ENCODE peak calls at places on chromosomes 5 and 9, in four cellular contexts. N is H1, W is K562, L is GM12878. R is an unnamed sample.

GRCh38 chr9:91678807-91679206 is 255.2 kb upstream of the NFIL3 start:
- DNase-seq in L (no peak), W (no peak), N (no peak), R (no peak)

GRCh38 chr5:124774002-124774318 is 27.5 kb upstream of the ZNF608 start:
- DNase-seq in N (no peak), L (no peak), W (no peak), R (no peak)

GRCh38 chr5:180343110-180343845 is 9.9 kb downstream of the GFPT2 start:
- DNase-seq in N (peak), W (no peak), L (no peak), R (peak)

GRCh38 chr9:33140406-33141360 is 26.5 kb downstream of the B4GALT1 start:
- DNase-seq in N (no peak), L (no peak), W (no peak), R (no peak)

GRCh38 chr5:141850183-141850768 is 27.9 kb downstream of the PCDH1 start:
- DNase-seq in N (no peak), W (peak), L (no peak), R (peak)

GRCh38 chr5:98168862-98169261 is 604.6 kb upstream of the RGMB start:
- DNase-seq in N (no peak), L (no peak), W (no peak), R (no peak)

GRCh38 chr9:96646081-96646991 is 8.8 kb downstream of the PRXL2C start:
- DNase-seq in W (no peak), L (no peak), N (no peak), R (peak)

GRCh38 chr5:77367733-77368132 is 124.4 kb downstream of the WDR41 start:
- DNase-seq in W (no peak), L (no peak), N (no peak), R (peak)

GRCh38 chr5:178319541-178320041 is 87.0 kb upstream of the PHYKPL start:
- DNase-seq in W (no peak), L (no peak), N (no peak), R (no peak)

GRCh38 chr9:127216210-127216887 is 48.2 kb upstream of the GARNL3 start:
- DNase-seq in W (no peak), N (no peak), L (no peak), R (no peak)

GRCh38 chr9:124267271-124267807 is 9.6 kb downstream of the NEK6 start:
- DNase-seq in L (no peak), N (no peak), W (no peak), R (peak)

GRCh38 chr5:172849636-172850453 is 15.8 kb downstream of the ERGIC1 start:
- DNase-seq in L (peak), W (no peak), N (no peak), R (no peak)

GRCh38 chr5:143019157-143019556 is 249.0 kb downstream of the ARHGAP26 start:
- DNase-seq in W (no peak), N (no peak), L (no peak), R (no peak)

GRCh38 chr5:75622564-75622963 is 11.3 kb downstream of the ANKDD1B start:
- DNase-seq in N (no peak), W (no peak), L (no peak), R (peak)

GRCh38 chr5:139848508-139849100 is 53.0 kb downstream of the PSD2 start:
- DNase-seq in L (no peak), W (peak), N (peak), R (no peak)

GRCh38 chr5:101977729-101978345 is 318.2 kb downstream of the SLCO4C1 start:
- DNase-seq in L (peak), W (peak), N (no peak), R (peak)

GRCh38 chr9:106958955-106959657 is 96.1 kb downstream of the ZNF462 start:
- DNase-seq in N (no peak), W (no peak), L (no peak), R (peak)

GRCh38 chr9:108645520-108645919 is 210.3 kb downstream of the ACTL7B start:
- DNase-seq in L (no peak), W (no peak), N (no peak), R (no peak)

GRCh38 chr5:14036947-14037346 is 92.5 kb upstream of the DNAH5 start:
- DNase-seq in W (no peak), N (no peak), L (no peak), R (peak)

GRCh38 chr9:2791246-2791645 is 52.6 kb downstream of the PUM3 start:
- DNase-seq in L (no peak), N (no peak), W (no peak), R (no peak)

GRCh38 chr5:41832430-41832829 is 37.8 kb downstream of the OXCT1 start:
- DNase-seq in L (no peak), W (no peak), N (no peak), R (no peak)

GRCh38 chr5:38866362-38867070 is 20.7 kb downstream of the OSMR start:
- DNase-seq in W (no peak), L (no peak), N (no peak), R (peak)
- H3K4me2 ChIP-seq in W (no peak), L (no peak), N (no peak), R (no peak)

GRCh38 chr5:108749130-108749861 is 1.6 kb downstream of the FER start:
- DNase-seq in L (no peak), W (peak), N (no peak), R (no peak)
- TF ChIP-seq CHD1 in L (no peak), W (no peak), N (no peak), R (no peak)

GRCh38 chr9:94166237-94167054 is 82.2 kb downstream of the PTPDC1 start:
- DNase-seq in N (peak), L (peak), W (peak), R (peak)
- TF ChIP-seq CTCF in N (no peak), L (peak), W (no peak), R (peak)

GRCh38 chr9:88875394-88875793 is 115.9 kb upstream of the S1PR3 start:
- DNase-seq in W (no peak), L (no peak), N (no peak), R (no peak)

GRCh38 chr9:88874391-88874790 is 116.9 kb upstream of the S1PR3 start:
- DNase-seq in N (no peak), L (no peak), W (peak), R (peak)

GRCh38 chr9:88880194-88880593 is 111.1 kb upstream of the S1PR3 start:
- DNase-seq in L (no peak), N (no peak), W (no peak), R (no peak)
- H3K4me2 ChIP-seq in L (no peak), N (no peak), W (no peak), R (no peak)

DNA sequence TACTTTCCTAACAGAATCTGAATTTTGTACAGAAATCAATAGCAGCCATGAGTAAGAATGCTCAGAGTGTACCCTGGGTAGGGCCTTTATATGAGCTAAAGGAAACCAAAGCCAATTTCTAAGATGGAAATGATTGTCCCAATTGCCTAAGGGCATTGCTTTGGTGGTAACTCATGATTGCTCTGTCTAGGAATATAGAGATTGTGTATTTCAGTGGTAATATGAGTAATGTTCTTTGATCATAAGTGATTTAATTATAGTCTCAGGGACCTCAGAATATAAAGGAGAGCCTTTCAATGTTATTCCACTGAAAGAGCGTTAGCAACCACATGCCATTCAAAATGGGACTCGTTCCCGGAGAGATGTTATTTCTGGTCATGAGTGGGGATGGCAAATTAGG is 340.4 kb downstream of the ARHGEF28 start:
- DNase-seq in N (no peak), W (no peak), L (no peak), R (no peak)
- TF ChIP-seq CHD1 in N (no peak), W (no peak), L (no peak), R (no peak)

GRCh38 chr5:78626009-78626571 is 22.5 kb downstream of the LHFPL2 start:
- DNase-seq in W (no peak), L (no peak), N (no peak), R (peak)

GRCh38 chr5:78628260-78629024 is 20.1 kb downstream of the LHFPL2 start:
- DNase-seq in W (no peak), N (no peak), L (no peak), R (no peak)

GRCh38 chr5:78627766-78628165 is 20.8 kb downstream of the LHFPL2 start:
- DNase-seq in W (no peak), L (no peak), N (no peak), R (peak)

GRCh38 chr5:78624992-78625391 is 23.6 kb downstream of the LHFPL2 start:
- DNase-seq in L (no peak), N (no peak), W (no peak), R (no peak)

GRCh38 chr5:78627175-78627574 is 21.4 kb downstream of the LHFPL2 start:
- DNase-seq in L (no peak), N (no peak), W (peak), R (no peak)
- TF ChIP-seq CTCF in L (peak), N (peak), W (peak), R (peak)

GRCh38 chr5:10634056-10634455 is 70.2 kb downstream of the ANKRD33B start:
- DNase-seq in W (no peak), N (no peak), L (no peak), R (no peak)
- H3K4me2 ChIP-seq in W (no peak), N (no peak), L (peak), R (no peak)